ENCODE peak calls at places on chromosomes 13 and 19, in four cellular contexts. C is Peyer's patch, G is heart left ventricle, L is transverse colon. F is an unnamed sample.

GRCh38 chr19:7152568-7152967 is 83.1 kb downstream of the ZNF557 start:
- DNase-seq in C (no peak), G (no peak), L (no peak), F (no peak)

GRCh38 chr13:80862466-80862865 is 521.5 kb upstream of the SPRY2 start:
- DNase-seq in C (no peak), G (no peak), L (no peak), F (no peak)

GRCh38 chr19:55209430-55210119 is at the start of gene PTPRH:
- DNase-seq in C (no peak), G (peak), L (peak), F (no peak)

GRCh38 chr13:75749407-75749806 is 113.3 kb downstream of the LMO7 start:
- DNase-seq in C (no peak), G (no peak), L (no peak), F (no peak)

GRCh38 chr13:75458696-75459422 is 23.1 kb downstream of the TBC1D4 start:
- DNase-seq in C (no peak), G (peak), L (peak), F (no peak)

GRCh38 chr13:78137404-78138142 is 218.9 kb upstream of the EDNRB start:
- DNase-seq in C (no peak), G (no peak), L (no peak), F (peak)

GRCh38 chr13:35796627-35797026 is 320.1 kb upstream of the MAB21L1 start:
- DNase-seq in C (no peak), G (no peak), L (no peak), F (no peak)

GRCh38 chr19:35318679-35319448 is 10.1 kb upstream of the CD22 start:
- DNase-seq in C (peak), G (peak), L (peak), F (no peak)

GRCh38 chr13:48507024-48507423 is 25.9 kb downstream of the RCBTB2 start:
- DNase-seq in C (no peak), G (peak), L (no peak), F (no peak)

GRCh38 chr13:104315606-104316005 is 1249.4 kb upstream of the SLC10A2 start:
- DNase-seq in C (no peak), G (no peak), L (no peak), F (no peak)

GRCh38 chr13:99265823-99266426 is 7.7 kb upstream of the GPR18 start:
- DNase-seq in C (no peak), G (no peak), L (no peak), F (peak)

GRCh38 chr13:27006519-27007161 is 165.0 kb downstream of the USP12 start:
- DNase-seq in C (no peak), G (no peak), L (peak), F (peak)

GRCh38 chr13:73138276-73138950 is 79.6 kb downstream of the KLF5 start:
- DNase-seq in C (no peak), G (no peak), L (no peak), F (no peak)

GRCh38 chr19:16442386-16443276 is 29.1 kb downstream of the EPS15L1 start:
- DNase-seq in C (no peak), G (no peak), L (peak), F (no peak)

GRCh38 chr19:13718733-13719132 is 45.6 kb upstream of the MRI1 start:
- DNase-seq in C (no peak), G (no peak), L (peak), F (peak)

GRCh38 chr13:37534181-37534580 is 64.4 kb downstream of the POSTN start:
- DNase-seq in C (no peak), G (no peak), L (no peak), F (no peak)

GRCh38 chr13:106526748-106527488 is 8.5 kb downstream of the EFNB2 start:
- DNase-seq in C (no peak), G (no peak), L (no peak), F (no peak)

DNA sequence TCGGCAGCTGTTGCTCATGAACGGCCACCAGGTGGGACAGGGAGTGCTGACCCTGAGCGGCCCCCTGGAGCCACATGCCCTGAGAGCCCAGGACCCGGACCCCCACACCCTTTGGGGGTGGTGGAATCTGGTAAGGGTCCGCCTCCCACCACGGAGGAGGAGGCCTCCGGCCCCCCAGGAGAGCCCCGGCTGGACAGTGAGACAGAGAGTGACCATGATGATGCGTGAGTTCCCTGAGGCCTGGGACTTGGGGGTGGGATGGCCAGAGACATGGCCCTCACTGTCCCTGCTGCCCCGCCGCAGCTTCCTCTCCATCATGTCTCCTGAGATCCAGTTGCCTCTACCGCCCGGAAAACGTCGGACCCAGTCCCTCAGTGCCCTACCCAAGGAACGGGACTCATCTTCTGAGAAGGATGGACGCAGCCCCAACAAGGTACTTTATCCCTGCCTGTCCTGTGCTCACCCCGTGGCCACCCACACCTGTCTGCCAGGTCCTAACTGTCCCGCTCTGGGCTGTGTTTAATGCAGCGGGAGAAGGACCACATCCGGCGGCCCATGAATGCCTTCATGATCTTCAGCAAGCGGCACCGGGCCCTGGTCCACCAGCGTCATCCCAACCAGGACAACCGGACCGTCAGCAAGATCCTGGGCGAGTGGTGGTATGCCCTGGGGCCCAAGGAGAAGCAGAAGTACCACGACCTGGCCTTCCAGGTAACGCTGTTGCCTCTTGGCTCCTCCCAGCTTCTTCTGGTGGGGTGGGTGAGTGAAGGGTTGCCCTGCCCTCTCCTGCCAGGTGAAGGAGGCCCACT is 14.7 kb upstream of the PRR19 start:
- DNase-seq in C (no peak), G (no peak), L (no peak), F (no peak)
- TF ChIP-seq POLR2A in C (no peak), G (no peak), L (no peak), F (no peak)

DNA sequence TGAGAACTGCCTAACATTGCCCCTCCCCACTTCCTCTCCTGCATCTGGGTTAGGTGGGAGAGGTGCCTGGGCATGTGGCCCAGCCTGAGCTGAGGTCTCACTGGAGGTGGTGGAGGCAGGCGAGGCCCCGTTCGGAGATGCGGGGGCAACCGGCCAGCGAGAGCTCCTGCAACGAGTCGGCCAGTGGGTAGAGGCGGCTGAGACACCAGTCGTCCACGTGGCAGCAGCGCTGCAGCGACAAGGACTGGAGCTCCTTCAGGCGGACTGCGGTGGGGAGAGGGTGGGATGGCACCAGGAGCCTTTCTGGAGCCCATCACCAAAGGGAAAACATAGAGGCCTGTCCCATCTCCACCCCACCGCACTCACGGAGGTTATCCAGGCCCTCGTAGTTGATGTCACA is 6.0 kb upstream of the B3GNT8 start:
- DNase-seq in C (no peak), G (no peak), L (no peak), F (no peak)
- TF ChIP-seq POLR2A in C (no peak), G (no peak), L (no peak), F (no peak)

GRCh38 chr19:30563691-30564090 is 191.5 kb downstream of the ZNF536 start:
- DNase-seq in C (no peak), G (no peak), L (no peak), F (no peak)

GRCh38 chr19:30565680-30566079 is 193.5 kb downstream of the ZNF536 start:
- DNase-seq in C (no peak), G (no peak), L (no peak), F (no peak)

GRCh38 chr19:30559446-30559845 is 187.3 kb downstream of the ZNF536 start:
- DNase-seq in C (no peak), G (no peak), L (no peak), F (no peak)

GRCh38 chr19:30564551-30565011 is 192.4 kb downstream of the ZNF536 start:
- DNase-seq in C (no peak), G (no peak), L (no peak), F (no peak)

DNA sequence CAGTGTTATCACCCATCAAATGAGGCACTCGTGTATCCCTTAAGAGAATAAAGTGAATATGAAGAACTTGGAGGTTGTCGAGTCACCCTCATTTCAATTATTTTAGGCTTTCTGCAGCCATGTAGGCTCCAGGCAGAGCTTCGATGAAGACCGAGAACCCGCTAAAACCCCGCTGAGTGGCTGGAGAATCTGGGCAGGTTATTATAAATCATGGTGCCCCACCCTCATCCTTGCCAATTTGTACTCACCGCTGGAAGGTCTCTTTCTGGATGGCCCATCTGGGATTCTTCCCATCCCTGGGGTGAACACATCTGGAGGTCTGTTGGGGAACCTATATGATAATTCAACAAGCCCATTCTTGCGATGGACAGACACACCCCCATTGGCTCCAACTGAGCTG is 190.8 kb downstream of the ZNF536 start:
- DNase-seq in C (no peak), G (no peak), L (no peak), F (no peak)
- TF ChIP-seq POLR2A in C (no peak), G (no peak), L (no peak), F (no peak)

GRCh38 chr19:49390131-49390977 is 2.3 kb downstream of the KASH5 start:
- DNase-seq in C (no peak), G (no peak), L (no peak), F (no peak)

GRCh38 chr19:49391581-49392399 is 3.7 kb downstream of the KASH5 start:
- DNase-seq in C (peak), G (peak), L (peak), F (no peak)

GRCh38 chr19:49390978-49391304 is 2.9 kb downstream of the KASH5 start:
- DNase-seq in C (peak), G (no peak), L (no peak), F (no peak)

GRCh38 chr19:49389406-49389805 is 1.4 kb downstream of the KASH5 start:
- DNase-seq in C (no peak), G (no peak), L (no peak), F (no peak)

DNA sequence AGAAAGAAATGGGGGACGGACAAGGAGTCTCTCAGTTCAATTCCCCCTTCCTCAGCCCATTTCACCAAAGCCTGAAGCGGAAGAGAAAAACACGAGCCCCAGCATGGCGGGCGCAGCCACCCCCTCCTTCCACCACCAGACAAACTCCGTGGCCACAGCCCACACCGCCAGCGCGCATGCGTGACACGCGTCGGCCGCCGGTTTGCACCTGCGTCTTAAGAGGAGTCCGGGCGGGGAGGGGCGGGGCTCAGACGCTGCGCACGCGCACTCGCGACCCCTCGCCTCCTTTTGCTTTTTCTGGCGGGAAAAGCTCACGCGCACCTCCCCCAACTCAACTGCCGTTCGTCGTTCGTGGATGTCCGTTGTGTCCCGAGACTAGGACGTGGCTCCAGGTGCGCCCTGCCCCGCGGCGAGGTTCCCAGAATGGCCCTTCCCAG is at the start of gene KASH5:
- DNase-seq in C (peak), G (peak), L (peak), F (peak)
- TF ChIP-seq POLR2A in C (no peak), G (no peak), L (no peak), F (no peak)

GRCh38 chr19:50517704-50518075 is 4.0 kb upstream of the ASPDH start:
- DNase-seq in C (no peak), G (peak), L (no peak), F (no peak)

GRCh38 chr19:50516456-50516855 is 2.7 kb upstream of the ASPDH start:
- DNase-seq in C (no peak), G (peak), L (no peak), F (no peak)

GRCh38 chr19:50519006-50519575 is 5.4 kb upstream of the ASPDH start:
- DNase-seq in C (no peak), G (peak), L (no peak), F (no peak)

GRCh38 chr19:50516859-50517703 is 3.4 kb upstream of the ASPDH start:
- DNase-seq in C (no peak), G (peak), L (no peak), F (no peak)

GRCh38 chr19:50518091-50519005 is 4.6 kb upstream of the ASPDH start:
- DNase-seq in C (no peak), G (peak), L (no peak), F (no peak)
- TF ChIP-seq POLR2A in C (no peak), G (no peak), L (no peak), F (no peak)

DNA sequence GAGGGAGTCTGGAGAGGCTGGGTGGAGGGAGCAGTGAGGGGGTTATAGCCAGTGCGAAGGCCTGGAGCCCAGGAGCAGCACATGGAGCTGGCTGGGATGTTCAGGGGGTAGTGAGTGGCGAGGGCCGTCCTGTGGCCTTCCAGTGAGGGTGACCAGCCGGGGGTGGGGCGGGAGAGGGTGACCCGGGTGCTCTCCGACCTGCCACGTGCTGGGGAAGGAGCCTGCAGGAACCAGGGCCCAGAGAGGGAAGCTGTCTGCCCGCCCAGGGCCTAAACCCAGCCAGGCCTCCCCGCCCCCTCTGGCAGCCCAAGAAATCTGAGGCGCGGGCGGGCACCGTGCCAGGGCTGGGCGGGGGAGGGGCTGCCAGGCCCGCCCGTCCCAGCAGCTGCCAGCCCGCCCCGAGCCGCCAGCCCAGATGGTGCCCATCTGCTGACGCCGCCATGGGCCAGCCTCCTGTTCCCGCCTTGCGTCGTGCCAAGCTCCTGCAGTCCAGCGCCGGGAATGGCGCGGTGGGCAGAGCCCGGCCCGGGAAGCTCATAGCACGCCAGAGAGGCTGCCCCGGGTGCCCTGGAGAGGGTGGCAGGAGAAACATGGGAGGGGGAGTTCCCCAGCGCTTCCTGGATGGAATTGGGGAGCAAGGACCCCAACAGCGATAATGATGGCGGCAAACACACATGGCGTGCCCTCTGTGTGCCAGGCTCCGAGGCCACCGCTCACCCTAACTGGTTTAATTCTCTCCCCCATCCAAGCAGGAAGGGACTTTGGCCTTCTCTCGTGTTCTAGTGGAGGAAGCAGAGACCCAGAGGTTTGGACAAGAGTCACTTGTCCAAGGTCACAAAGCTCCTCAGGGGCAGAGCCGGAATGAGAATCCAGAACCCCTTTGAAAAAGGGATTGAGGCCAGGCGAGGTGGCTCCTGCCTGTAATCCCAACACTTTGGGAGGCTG is 21.5 kb downstream of the NFIC start:
- DNase-seq in C (no peak), G (peak), L (peak), F (no peak)
- TF ChIP-seq POLR2A in C (no peak), G (peak), L (peak), F (no peak)

GRCh38 chr13:40772765-40773473 is 1.9 kb upstream of the MRPS31 start:
- DNase-seq in C (no peak), G (no peak), L (no peak), F (no peak)

GRCh38 chr13:40774672-40775071 is 3.7 kb upstream of the MRPS31 start:
- DNase-seq in C (no peak), G (no peak), L (no peak), F (no peak)

GRCh38 chr13:40769970-40770369 is 1.0 kb downstream of the MRPS31 start:
- DNase-seq in C (no peak), G (no peak), L (no peak), F (no peak)

GRCh38 chr13:40770934-40771618 is at the start of gene MRPS31:
- DNase-seq in C (peak), G (peak), L (peak), F (peak)

GRCh38 chr13:40770609-40770933 is 419 bp downstream of the MRPS31 start:
- DNase-seq in C (no peak), G (no peak), L (no peak), F (no peak)
- TF ChIP-seq POLR2A in C (no peak), G (no peak), L (no peak), F (no peak)

F was measured in erythroblast.